ENCODE peak calls at places on chromosomes 13 and 19, in seven cellular contexts. V, Y, S, N, E, B and C are unnamed samples.

GRCh38 chr19:36046443-36047050 is 7.5 kb downstream of the THAP8 start:
- DNase-seq in V (no peak), Y (no peak), S (no peak), N (no peak), E (no peak), B (no peak), C (no peak)

GRCh38 chr13:54574791-54575190 is 1546.2 kb downstream of the OLFM4 start:
- DNase-seq in V (no peak), Y (no peak), S (no peak), N (peak), E (no peak), B (no peak), C (no peak)

GRCh38 chr19:33434886-33435705 is 61.6 kb downstream of the CEBPG start:
- DNase-seq in V (peak), Y (peak), S (no peak), N (peak), E (no peak), B (no peak), C (no peak)

GRCh38 chr13:110127986-110128511 is 178.9 kb downstream of the COL4A1 start:
- DNase-seq in V (no peak), Y (peak), S (no peak), N (no peak), E (no peak), B (no peak), C (no peak)

GRCh38 chr13:25659091-25659502 is 287.3 kb downstream of the ATP8A2 start:
- DNase-seq in V (peak), Y (no peak), S (no peak), N (no peak), E (no peak), B (no peak), C (no peak)

GRCh38 chr19:46721269-46722003 is 4.5 kb upstream of the PRKD2 start:
- DNase-seq in V (no peak), Y (no peak), S (no peak), N (no peak), E (no peak), B (no peak), C (peak)

GRCh38 chr13:31914843-31915242 is 116.7 kb upstream of the FRY start:
- DNase-seq in V (peak), Y (no peak), S (no peak), N (no peak), E (no peak), B (no peak), C (no peak)

GRCh38 chr19:407501-408440 is 1.2 kb downstream of the C2CD4C start:
- DNase-seq in V (no peak), Y (no peak), S (no peak), N (no peak), E (no peak), B (no peak), C (peak)

GRCh38 chr13:34256236-34256635 is 438.3 kb downstream of the RFC3 start:
- DNase-seq in V (no peak), Y (no peak), S (no peak), N (no peak), E (no peak), B (no peak), C (no peak)

DNA sequence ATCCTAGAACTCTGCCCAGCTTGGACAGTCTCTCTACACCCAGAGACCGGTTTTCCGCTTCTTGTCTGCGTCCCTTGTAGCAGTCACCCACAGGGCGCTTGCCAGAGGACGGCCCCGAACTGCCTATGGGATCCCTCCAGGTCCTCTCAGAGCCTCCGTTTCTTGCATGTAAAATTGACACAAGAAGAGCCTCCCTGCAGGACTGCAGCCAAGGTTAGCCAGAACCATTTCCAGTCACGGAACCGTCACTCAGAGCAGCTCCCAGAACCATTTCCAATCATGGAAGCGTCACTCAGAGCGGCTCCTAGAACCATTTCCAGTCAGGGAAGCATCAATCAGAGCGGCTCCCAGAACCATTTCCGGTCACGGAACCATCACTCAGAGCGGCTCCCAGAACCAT is 65.5 kb downstream of the ATP11A start:
- DNase-seq in V (no peak), Y (no peak), S (no peak), N (no peak), E (no peak), B (no peak), C (no peak)
- H3K23ac ChIP-seq in V (no peak), Y (no peak), S (no peak), N (no peak), E (no peak), B (no peak), C (no peak)

GRCh38 chr19:54424201-54424600 is 8.9 kb downstream of the TTYH1 start:
- DNase-seq in V (no peak), Y (no peak), S (no peak), N (no peak), E (no peak), B (no peak), C (no peak)
- H2BK120ac ChIP-seq in V (no peak), Y (no peak), S (no peak), N (no peak), E (no peak), B (no peak), C (no peak)

GRCh38 chr13:37870895-37871550 is 1.5 kb upstream of the TRPC4 start:
- DNase-seq in V (peak), Y (peak), S (no peak), N (peak), E (no peak), B (peak), C (peak)

GRCh38 chr13:37869506-37869755 is 141 bp downstream of the TRPC4 start:
- DNase-seq in V (peak), Y (no peak), S (peak), N (no peak), E (no peak), B (no peak), C (peak)

GRCh38 chr13:37869756-37870488 is at the start of gene TRPC4:
- DNase-seq in V (peak), Y (peak), S (peak), N (peak), E (no peak), B (peak), C (peak)

GRCh38 chr13:37868691-37869505 is 674 bp downstream of the TRPC4 start:
- DNase-seq in V (peak), Y (peak), S (peak), N (peak), E (no peak), B (no peak), C (peak)

GRCh38 chr13:37870489-37870845 is 895 bp upstream of the TRPC4 start:
- DNase-seq in V (no peak), Y (no peak), S (no peak), N (no peak), E (no peak), B (no peak), C (no peak)
- H3K4me2 ChIP-seq in V (no peak), Y (peak), S (peak), N (peak), E (peak), B (peak), C (peak)

DNA sequence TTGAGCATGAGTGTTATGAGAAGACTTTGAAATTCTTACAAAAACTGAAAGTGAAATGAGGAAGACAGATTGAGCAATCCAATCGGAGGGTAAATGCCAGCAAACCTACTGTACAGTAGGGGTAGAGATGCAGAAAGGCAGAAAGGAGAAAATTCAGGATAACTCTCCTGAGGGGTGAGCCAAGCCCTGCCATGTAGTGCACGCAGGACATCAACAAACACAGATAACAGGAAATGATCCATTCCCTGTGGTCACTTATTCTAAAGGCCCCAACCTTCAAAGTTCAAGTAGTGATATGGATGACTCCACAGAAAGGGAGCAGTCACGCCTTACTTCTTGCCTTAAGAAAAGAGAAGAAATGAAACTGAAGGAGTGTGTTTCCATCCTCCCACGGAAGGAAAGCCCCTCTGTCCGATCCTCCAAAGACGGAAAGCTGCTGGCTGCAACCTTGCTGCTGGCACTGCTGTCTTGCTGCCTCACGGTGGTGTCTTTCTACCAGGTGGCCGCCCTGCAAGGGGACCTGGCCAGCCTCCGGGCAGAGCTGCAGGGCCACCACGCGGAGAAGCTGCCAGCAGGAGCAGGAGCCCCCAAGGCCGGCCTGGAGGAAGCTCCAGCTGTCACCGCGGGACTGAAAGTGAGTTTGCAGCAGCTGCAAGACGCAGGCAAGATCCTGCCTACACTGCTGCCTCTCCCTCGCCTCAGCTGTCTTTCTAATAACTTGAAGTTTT is at the start of gene TNFSF13B:
- DNase-seq in V (peak), Y (peak), S (no peak), N (peak), E (peak), B (peak), C (peak)
- H3K23ac ChIP-seq in V (no peak), Y (peak), S (no peak), N (no peak), E (no peak), B (no peak), C (no peak)

GRCh38 chr13:20567881-20568528 is 1.0 kb downstream of the IFT88 start:
- DNase-seq in V (no peak), Y (no peak), S (no peak), N (peak), E (no peak), B (no peak), C (no peak)

GRCh38 chr13:20566917-20567755 is at the start of gene IFT88:
- DNase-seq in V (peak), Y (peak), S (peak), N (peak), E (peak), B (peak), C (peak)

GRCh38 chr13:20561731-20562130 is 5.2 kb upstream of the IFT88 start:
- DNase-seq in V (no peak), Y (no peak), S (no peak), N (no peak), E (no peak), B (no peak), C (no peak)

GRCh38 chr13:20566424-20566916 is 487 bp upstream of the IFT88 start:
- DNase-seq in V (peak), Y (peak), S (no peak), N (peak), E (peak), B (peak), C (no peak)

DNA sequence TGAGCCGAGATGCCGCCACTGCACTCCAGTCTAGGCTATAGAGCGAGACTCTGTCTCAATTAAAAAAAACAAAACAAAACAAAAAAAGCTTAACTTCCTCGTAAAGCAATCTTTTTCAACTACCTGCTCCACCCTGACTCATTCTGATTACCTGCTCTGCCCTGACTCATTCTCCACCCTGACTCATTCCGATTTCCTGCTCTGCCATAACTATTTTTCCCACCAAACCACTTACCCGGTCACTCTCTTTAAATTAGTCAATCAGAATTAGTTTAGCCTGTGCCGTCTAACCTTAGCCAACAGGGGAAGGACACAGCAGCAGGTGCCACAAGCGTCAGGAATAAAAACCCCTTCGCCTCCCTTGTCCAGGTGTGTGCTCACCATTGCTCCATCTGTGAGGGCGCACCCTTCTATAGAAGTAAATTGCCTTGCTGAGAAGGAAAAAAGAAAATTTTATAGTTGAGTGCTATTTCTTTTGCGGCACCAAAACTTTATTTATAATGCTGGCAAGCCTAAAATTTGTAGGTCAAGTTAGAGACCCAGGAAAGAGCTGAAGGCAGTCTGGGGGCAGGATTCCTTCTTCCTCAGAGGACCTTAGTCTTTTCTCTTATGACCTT is 1.7 kb upstream of the IFT88 start:
- DNase-seq in V (peak), Y (no peak), S (no peak), N (no peak), E (no peak), B (no peak), C (no peak)
- H2BK120ac ChIP-seq in V (no peak), Y (no peak), S (no peak), N (no peak), E (no peak), B (no peak), C (no peak)